ENCODE peak calls at places on chromosomes 4 and X, in eight cellular contexts. Z is neuronal stem cell; Y is mesenteric fat pad; R is K562; I is CD4-positive, CD25-positive, alpha-beta regulatory T cell; L is Peyer's patch; E is H7; D is T-helper 9 cell. G is an unnamed sample.

GRCh38 chrX:7131621-7132020 is 15.9 kb upstream of the STS start:
- DNase-seq in Z (no peak), Y (no peak), R (no peak), I (no peak), L (no peak), E (no peak), D (no peak), G (no peak)

GRCh38 chr4:14059006-14059405 is 431.5 kb upstream of the BOD1L1 start:
- DNase-seq in Z (no peak), Y (no peak), R (no peak), I (no peak), L (no peak), E (no peak), D (no peak), G (no peak)

GRCh38 chr4:60805500-60806313 is 394.4 kb upstream of the ADGRL3 start:
- DNase-seq in Z (peak), Y (no peak), R (no peak), I (no peak), L (no peak), E (peak), D (no peak), G (no peak)

GRCh38 chrX:76433219-76433618 is 5.7 kb downstream of the MAGEE1 start:
- DNase-seq in Z (no peak), Y (no peak), R (no peak), I (no peak), L (no peak), E (no peak), D (no peak), G (no peak)

GRCh38 chrX:73821921-73822559 is 259.0 kb downstream of the CHIC1 start:
- DNase-seq in Z (no peak), Y (no peak), R (no peak), I (no peak), L (no peak), E (no peak), D (no peak), G (no peak)

GRCh38 chr4:98833384-98833783 is 95.5 kb downstream of the EIF4E start:
- DNase-seq in Z (no peak), Y (no peak), R (no peak), I (no peak), L (no peak), E (no peak), D (no peak), G (no peak)

GRCh38 chrX:136310411-136310810 is 9.6 kb downstream of the ADGRG4 start:
- DNase-seq in Z (peak), Y (no peak), R (peak), I (no peak), L (no peak), E (no peak), D (no peak), G (no peak)

GRCh38 chr4:77310931-77311330 is 153.9 kb downstream of the CCNG2 start:
- DNase-seq in Z (no peak), Y (no peak), R (no peak), I (no peak), L (no peak), E (no peak), D (no peak), G (no peak)

GRCh38 chrX:20418809-20419208 is 152.1 kb upstream of the RPS6KA3 start:
- DNase-seq in Z (no peak), Y (no peak), R (no peak), I (no peak), L (no peak), E (no peak), D (no peak), G (no peak)

GRCh38 chrX:124555036-124555595 is 208.8 kb downstream of the SH2D1A start:
- DNase-seq in Z (no peak), Y (no peak), R (no peak), I (no peak), L (no peak), E (no peak), D (no peak), G (no peak)

GRCh38 chr4:155999743-156000142 is 46.1 kb upstream of the CTSO start:
- DNase-seq in Z (peak), Y (no peak), R (no peak), I (no peak), L (no peak), E (peak), D (no peak), G (no peak)

GRCh38 chr4:178198691-178199090 is 756.5 kb upstream of the AGA start:
- DNase-seq in Z (no peak), Y (no peak), R (no peak), I (no peak), L (no peak), E (no peak), D (no peak), G (no peak)

G was measured in mucosa of descending colon.